ENCODE peak calls at places on chromosome 2, in four cellular contexts. One of them, this sample, is unnamed.

GRCh38 chr2:134648547-134648946 is 70.3 kb downstream of the TMEM163 start:
- DNase-seq in K562: no peak
- DNase-seq in HepG2: no peak
- DNase-seq in HCT116: no peak
- DNase-seq in this sample: no peak

GRCh38 chr2:164757934-164758695 is 83.5 kb downstream of the COBLL1 start:
- DNase-seq in K562: no peak
- DNase-seq in HepG2: peak; percentile 41
- DNase-seq in HCT116: no peak
- DNase-seq in this sample: no peak

GRCh38 chr2:48227617-48228344 is 302.2 kb upstream of the STON1 start:
- DNase-seq in K562: no peak
- DNase-seq in HepG2: no peak
- DNase-seq in HCT116: no peak
- DNase-seq in this sample: no peak

GRCh38 chr2:232781765-232782164 is 5.4 kb upstream of the KCNJ13 start:
- DNase-seq in K562: no peak
- DNase-seq in HepG2: peak; percentile 12
- DNase-seq in HCT116: no peak
- DNase-seq in this sample: no peak

GRCh38 chr2:112714331-112714730 is 6.5 kb upstream of the NT5DC4 start:
- DNase-seq in K562: no peak
- DNase-seq in HepG2: no peak
- DNase-seq in HCT116: no peak
- DNase-seq in this sample: no peak

GRCh38 chr2:23531881-23532280 is 146.9 kb downstream of the KLHL29 start:
- DNase-seq in K562: no peak
- DNase-seq in HepG2: no peak
- DNase-seq in HCT116: no peak
- DNase-seq in this sample: no peak

GRCh38 chr2:72117029-72117428 is 30.6 kb downstream of the CYP26B1 start:
- DNase-seq in K562: no peak
- DNase-seq in HepG2: no peak
- DNase-seq in HCT116: no peak
- DNase-seq in this sample: no peak

GRCh38 chr2:85243101-85244072 is 84.4 kb downstream of the TGOLN2 start:
- DNase-seq in K562: peak; percentile 70
- DNase-seq in HepG2: peak; percentile 50
- DNase-seq in HCT116: no peak
- DNase-seq in this sample: no peak

GRCh38 chr2:206482633-206483032 is 39.3 kb downstream of the ADAM23 start:
- DNase-seq in K562: no peak
- DNase-seq in HepG2: no peak
- DNase-seq in HCT116: no peak
- DNase-seq in this sample: no peak

GRCh38 chr2:61469424-61470121 is 1.3 kb downstream of the USP34 start:
- DNase-seq in K562: no peak
- DNase-seq in HepG2: no peak
- DNase-seq in HCT116: no peak
- DNase-seq in this sample: no peak

GRCh38 chr2:85134255-85135065 is 1.3 kb downstream of the TCF7L1 start:
- DNase-seq in K562: no peak
- DNase-seq in HepG2: no peak
- DNase-seq in HCT116: no peak
- DNase-seq in this sample: no peak

GRCh38 chr2:105328281-105329196 is 996 bp downstream of the TGFBRAP1 start:
- DNase-seq in K562: peak; percentile 45
- DNase-seq in HepG2: peak; percentile 39
- DNase-seq in HCT116: no peak
- DNase-seq in this sample: no peak

DNA sequence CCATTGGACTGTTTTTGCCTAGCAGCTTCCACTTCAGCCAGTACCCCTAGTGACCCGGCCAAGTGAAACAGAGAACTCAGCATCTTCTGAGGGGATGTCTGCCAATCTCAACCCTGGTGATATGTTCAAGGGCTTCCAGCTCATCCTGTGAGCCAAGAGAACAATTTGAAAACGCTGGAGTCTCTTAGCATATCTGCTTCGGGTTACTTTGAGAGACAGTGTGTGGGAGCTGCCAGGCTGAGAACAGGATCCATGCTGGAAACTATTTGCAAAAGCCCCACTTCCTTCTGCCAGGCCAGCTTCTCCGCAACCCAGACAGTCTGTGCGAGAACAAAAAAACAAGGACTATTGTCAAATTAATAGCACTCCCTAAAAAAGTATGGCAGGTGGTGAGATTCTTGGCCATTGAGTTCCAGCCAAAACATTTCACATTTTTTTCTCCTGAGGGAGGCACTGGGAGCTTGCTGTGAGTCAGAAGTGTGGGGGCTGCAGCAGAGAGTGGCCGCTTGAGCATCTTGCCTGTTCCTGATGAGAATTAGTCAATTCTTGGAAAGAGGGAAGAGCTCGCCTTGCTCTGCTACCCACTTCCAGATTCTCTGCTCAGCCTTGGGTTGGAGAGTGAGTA is 395.6 kb upstream of the TRIB2 start:
- DNase-seq in K562: peak; percentile 65
- DNase-seq in HepG2: no peak
- DNase-seq in HCT116: no peak
- DNase-seq in this sample: no peak
- H3K9ac ChIP-seq in K562: no peak overlapping the region
- H3K9ac ChIP-seq in HepG2: no peak overlapping the region
- H3K9ac ChIP-seq in HCT116: no peak overlapping the region
- H3K9ac ChIP-seq in this sample: no peak overlapping the region

DNA sequence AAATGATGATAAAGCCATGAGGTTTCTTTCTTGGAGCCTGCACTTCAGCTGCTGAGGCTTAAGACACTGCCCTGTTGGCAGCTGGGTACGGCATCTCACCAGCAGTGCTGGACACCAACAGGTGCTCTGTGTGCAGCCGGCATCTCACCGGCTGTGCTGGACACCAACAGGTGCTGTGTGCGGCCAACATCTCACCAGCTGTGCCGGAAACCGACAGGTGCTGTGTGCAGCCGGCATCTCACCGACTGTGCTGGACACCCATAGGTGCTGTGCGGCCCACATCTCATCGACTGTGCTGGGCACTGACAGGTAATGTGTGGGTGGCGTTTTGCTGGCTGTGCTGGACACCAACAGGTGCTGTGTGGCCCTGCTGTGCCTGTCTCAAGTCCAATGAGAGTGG is 190.8 kb downstream of the TMEM18 start:
- DNase-seq in K562: no peak
- DNase-seq in HepG2: no peak
- DNase-seq in HCT116: no peak
- DNase-seq in this sample: no peak
- TF ChIP-seq ZNF274 in K562: no peak
- TF ChIP-seq ZNF274 in HepG2: no peak
- TF ChIP-seq ZNF274 in HCT116: no peak
- TF ChIP-seq ZNF274 in this sample: no peak

GRCh38 chr2:182110326-182110725 is 124.7 kb downstream of the PPP1R1C start:
- DNase-seq in K562: no peak
- DNase-seq in HepG2: no peak
- DNase-seq in HCT116: no peak
- DNase-seq in this sample: no peak
- H3K4me1 ChIP-seq in K562: no peaks in the 10 kb centered on the region
- H3K4me1 ChIP-seq in HepG2: no peaks in the 10 kb centered on the region
- H3K4me1 ChIP-seq in HCT116: no peaks in the 10 kb centered on the region
- H3K4me1 ChIP-seq in this sample: no peaks in the 10 kb centered on the region

DNA sequence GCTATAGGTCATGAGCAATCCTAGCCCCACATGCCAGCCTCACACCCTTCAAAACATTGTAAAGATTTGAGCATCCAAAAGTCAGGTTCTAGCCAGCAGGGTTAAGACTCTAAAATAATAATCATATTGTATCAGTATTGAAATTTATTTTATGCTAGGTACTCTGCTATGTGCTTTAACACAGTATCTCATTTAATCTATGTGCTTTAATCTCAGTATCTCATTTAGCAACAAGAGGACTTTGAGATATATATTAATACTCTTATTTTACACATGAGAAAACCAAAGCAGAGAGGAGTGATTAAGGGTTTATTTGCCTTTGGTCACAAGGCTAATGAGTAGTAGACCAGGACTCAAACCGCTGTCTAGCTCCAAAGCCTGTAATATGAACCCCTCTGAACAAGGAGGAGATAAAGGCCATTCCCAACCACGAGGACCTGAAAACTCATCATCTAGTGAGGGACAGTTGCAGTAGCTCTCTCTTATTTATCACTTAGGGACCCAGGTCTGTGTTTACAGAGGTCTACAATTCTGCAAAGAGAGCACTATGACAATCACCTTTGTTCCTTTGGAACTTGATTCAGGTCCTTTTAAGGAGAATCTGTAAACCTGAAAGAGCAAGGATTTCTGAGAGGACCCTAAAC is 116.5 kb upstream of the SERTAD2 start:
- DNase-seq in K562: peak; percentile 75
- DNase-seq in HepG2: no peak
- DNase-seq in HCT116: no peak
- DNase-seq in this sample: no peak
- H3K9ac ChIP-seq in K562: peak overlapping the region; percentile 50
- H3K9ac ChIP-seq in HepG2: no peak overlapping the region
- H3K9ac ChIP-seq in HCT116: peak overlapping the region; percentile 87
- H3K9ac ChIP-seq in this sample: no peak overlapping the region